ENCODE peak calls at places on chromosomes 11 and 22, in nine cellular contexts. L is stimulated activated CD8-positive, alpha-beta memory T cell treated with anti-CD3 and anti-CD28 coated beads, Interleukin-4, amount 100 ng/mL, for 1 hour; C is left ventricle myocardium inferior; G is body of pancreas; S is T1000; J is iris pigment epithelial cell; F is sciatic nerve; Y is ovary; U is ureter. I is an unnamed sample.

GRCh38 chr11:103939694-103940093 is 96.7 kb upstream of the DDI1 start:
- DNase-seq in L (no peak), C (no peak), G (no peak), S (no peak), J (no peak), F (no peak), Y (no peak), U (no peak), I (no peak)

GRCh38 chr11:2342981-2343380 is 34.1 kb upstream of the CD81 start:
- DNase-seq in L (no peak), C (no peak), G (peak), S (no peak), J (no peak), F (peak), Y (no peak), U (no peak), I (no peak)

GRCh38 chr11:57144075-57144474 is 37.7 kb upstream of the LRRC55 start:
- DNase-seq in L (no peak), C (no peak), G (no peak), S (no peak), J (no peak), F (no peak), Y (no peak), U (no peak), I (no peak)

GRCh38 chr11:19087658-19088057 is 27.1 kb upstream of the MRGPRX2 start:
- DNase-seq in L (no peak), C (no peak), G (no peak), S (no peak), J (peak), F (no peak), Y (no peak), U (no peak), I (no peak)

GRCh38 chr11:130131957-130132850 is 27.4 kb upstream of the ST14 start:
- DNase-seq in L (no peak), C (no peak), G (peak), S (no peak), J (peak), F (no peak), Y (no peak), U (peak), I (no peak)

GRCh38 chr11:67352546-67353316 is 615 bp downstream of the POLD4 start:
- DNase-seq in L (no peak), C (peak), G (peak), S (no peak), J (no peak), F (no peak), Y (peak), U (peak), I (peak)

GRCh38 chr11:61730222-61730994 is 22.0 kb upstream of the MYRF start:
- DNase-seq in L (no peak), C (no peak), G (peak), S (peak), J (no peak), F (no peak), Y (no peak), U (no peak), I (no peak)

GRCh38 chr11:28461846-28462245 is 353.7 kb downstream of the METTL15 start:
- DNase-seq in L (no peak), C (no peak), G (no peak), S (no peak), J (peak), F (no peak), Y (no peak), U (no peak), I (no peak)

GRCh38 chr22:46047226-46047625 is 70.3 kb upstream of the WNT7B start:
- DNase-seq in L (no peak), C (peak), G (peak), S (no peak), J (no peak), F (peak), Y (peak), U (no peak), I (peak)

GRCh38 chr11:117084992-117085391 is 13.2 kb downstream of the SIK3 start:
- DNase-seq in L (no peak), C (no peak), G (no peak), S (no peak), J (no peak), F (no peak), Y (no peak), U (no peak), I (no peak)

GRCh38 chr11:20360650-20361049 is 2.9 kb upstream of the HTATIP2 start:
- DNase-seq in L (no peak), C (no peak), G (peak), S (no peak), J (peak), F (no peak), Y (no peak), U (no peak), I (no peak)

GRCh38 chr22:33321466-33321865 is 263.3 kb upstream of the SYN3 start:
- DNase-seq in L (no peak), C (no peak), G (no peak), S (no peak), J (no peak), F (no peak), Y (no peak), U (no peak), I (no peak)

GRCh38 chr11:31106963-31107576 is 262.5 kb downstream of the DCDC1 start:
- DNase-seq in L (no peak), C (peak), G (peak), S (no peak), J (peak), F (peak), Y (peak), U (no peak), I (no peak)

I was measured in tibial artery.